ENCODE peak calls at places on chromosomes 12 and 14, in six cellular contexts. U, R, L, C, W and H are unnamed samples.

GRCh38 chr12:83826112-83826511 is 1086.5 kb downstream of the SLC6A15 start:
- DNase-seq in L (peak; percentile 7), R (peak; percentile 40), W (peak; percentile 24), C (peak; percentile 39), U (peak; percentile 28), H (peak; percentile 84)

GRCh38 chr12:42156232-42156631 is 11.6 kb upstream of the GXYLT1 start:
- DNase-seq in U (no peak), R (no peak), W (no peak), L (no peak), C (no peak), H (no peak)

GRCh38 chr14:34035177-34035933 is 84.5 kb upstream of the EGLN3 start:
- DNase-seq in L (no peak), R (no peak), U (no peak), C (no peak), W (no peak), H (no peak)

GRCh38 chr14:56183631-56184157 is 65.5 kb downstream of the PELI2 start:
- DNase-seq in W (no peak), R (no peak), U (peak; percentile 13), C (no peak), L (no peak), H (no peak)

GRCh38 chr12:81125691-81126090 is 47.8 kb downstream of the ACSS3 start:
- DNase-seq in L (no peak), C (no peak), R (no peak), W (no peak), U (no peak), H (no peak)

GRCh38 chr12:153080-153746 is 60.7 kb downstream of the SLC6A12 start:
- DNase-seq in U (peak; percentile 54), C (peak; percentile 70), L (peak; percentile 24), R (peak; percentile 66), W (peak; percentile 62), H (peak; percentile 96)

GRCh38 chr12:125403145-125403789 is 338.0 kb downstream of the AACS start:
- DNase-seq in C (peak; percentile 64), W (peak; percentile 39), U (peak; percentile 6), R (peak; percentile 14), L (no peak), H (peak; percentile 90)

GRCh38 chr12:84814664-84815245 is 97.8 kb downstream of the SLC6A15 start:
- DNase-seq in L (no peak), U (peak; percentile 21), W (no peak), R (no peak), C (no peak), H (no peak)

GRCh38 chr12:120367924-120368788 is 808 bp downstream of the MSI1 start:
- DNase-seq in C (no peak), W (no peak), L (no peak), U (no peak), R (no peak), H (peak; percentile 62)

GRCh38 chr12:127629066-127629820 is 637.7 kb upstream of the TMEM132C start:
- DNase-seq in R (no peak), U (peak; percentile 15), L (no peak), W (no peak), C (no peak), H (no peak)

GRCh38 chr14:105530446-105531087 is 4.2 kb downstream of the TMEM121 start:
- DNase-seq in W (no peak), L (no peak), C (no peak), U (no peak), R (no peak), H (no peak)

GRCh38 chr14:103019236-103019635 is 38.1 kb downstream of the CDC42BPB start:
- DNase-seq in R (no peak), L (no peak), W (no peak), C (no peak), U (no peak), H (no peak)
- H3K79me1 ChIP-seq in R (peaks cover 3% of the 10 kb centered on the region), L (no peaks in the 10 kb centered on the region), W (peaks cover 6% of the 10 kb centered on the region), C (peaks cover 33% of the 10 kb centered on the region), U (peaks cover 38% of the 10 kb centered on the region), H (peaks cover 4% of the 10 kb centered on the region)

DNA sequence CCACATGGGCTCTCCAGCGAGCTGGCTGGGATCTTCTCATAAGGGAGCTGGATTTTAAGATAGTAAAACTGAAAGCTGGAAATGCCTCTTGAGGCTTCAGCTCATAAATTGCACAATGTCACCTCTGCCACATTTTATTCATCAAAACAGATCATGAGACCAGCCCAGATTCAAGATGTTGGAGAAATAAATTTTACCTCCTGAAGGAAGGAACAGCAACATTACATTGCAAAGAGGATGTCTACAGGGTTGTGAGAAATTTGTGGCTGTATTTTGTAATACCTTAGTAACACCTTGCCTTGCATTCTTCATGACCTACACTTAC is 43.1 kb upstream of the KRR1 start:
- DNase-seq in U (no peak), L (no peak), R (peak; percentile 12), W (no peak), C (no peak), H (no peak)
- H2AFZ ChIP-seq in U (no peak overlapping the region), L (no peak overlapping the region), R (no peak overlapping the region), W (no peak overlapping the region), C (no peak overlapping the region), H (no peak overlapping the region)

GRCh38 chr12:76777765-76778216 is 13.9 kb downstream of the ZDHHC17 start:
- DNase-seq in R (no peak), L (no peak), U (no peak), W (no peak), C (no peak), H (no peak)

GRCh38 chr12:76782440-76782996 is 18.6 kb downstream of the ZDHHC17 start:
- DNase-seq in L (no peak), C (no peak), U (no peak), W (no peak), R (peak; percentile 35), H (no peak)

GRCh38 chr12:76784600-76785051 is 20.7 kb downstream of the ZDHHC17 start:
- DNase-seq in C (no peak), U (peak; percentile 77), R (no peak), W (no peak), L (peak; percentile 32), H (no peak)

GRCh38 chr12:76778358-76778757 is 14.4 kb downstream of the ZDHHC17 start:
- DNase-seq in W (no peak), R (no peak), C (no peak), U (no peak), L (no peak), H (no peak)

GRCh38 chr12:76781321-76781720 is 17.4 kb downstream of the ZDHHC17 start:
- DNase-seq in U (no peak), C (no peak), W (no peak), R (no peak), L (no peak), H (no peak)
- H3K79me1 ChIP-seq in U (peaks cover 25% of the 10 kb centered on the region), C (peaks cover 4% of the 10 kb centered on the region), W (peaks cover 1% of the 10 kb centered on the region), R (peaks cover 11% of the 10 kb centered on the region), L (no peaks in the 10 kb centered on the region), H (no peaks in the 10 kb centered on the region)

DNA sequence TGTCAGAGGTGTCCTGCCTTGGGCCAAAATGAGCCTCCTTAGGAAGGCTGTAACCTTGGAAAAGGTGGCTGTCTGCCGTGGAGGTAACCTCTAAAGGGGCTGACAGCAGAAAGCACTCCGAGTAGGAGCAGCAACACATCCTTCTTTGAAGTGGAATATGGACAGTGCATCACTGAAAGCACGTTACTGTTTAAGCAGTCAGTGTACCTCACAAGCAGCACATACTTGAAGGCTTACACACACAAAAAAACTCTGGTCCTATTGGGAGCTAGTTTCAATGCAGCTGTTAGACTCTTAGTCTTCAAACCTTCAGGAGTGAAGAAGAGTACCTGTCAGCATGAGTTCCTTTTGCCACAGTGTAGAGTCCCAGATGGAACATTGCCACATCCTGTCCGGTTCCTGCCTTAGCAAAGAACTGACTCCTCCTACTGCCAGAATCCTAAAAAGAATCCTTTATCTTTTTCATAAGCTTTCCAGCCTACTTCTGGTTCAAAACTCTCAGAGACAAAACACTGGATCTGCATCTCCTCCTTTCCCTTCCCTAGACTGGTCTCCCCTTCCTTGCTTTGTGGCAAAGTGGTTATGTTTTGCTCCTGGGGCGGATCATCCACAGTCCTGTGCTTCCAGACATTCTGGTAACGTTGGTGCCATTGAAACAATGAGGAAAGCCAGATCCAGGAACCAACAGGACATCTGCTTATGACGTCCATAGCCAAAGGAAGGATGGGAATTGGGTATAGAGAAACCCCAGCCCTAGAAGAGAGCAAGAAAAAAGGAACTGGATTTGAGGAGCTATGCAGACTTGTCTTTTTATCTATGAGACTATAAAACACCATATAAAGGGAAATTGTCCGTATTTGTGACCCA is 8.5 kb upstream of the MDM1 start:
- DNase-seq in C (no peak), W (no peak), L (no peak), U (peak; percentile 41), R (no peak), H (no peak)
- H2AFZ ChIP-seq in C (no peak overlapping the region), W (no peak overlapping the region), L (no peak overlapping the region), U (peak overlapping the region; percentile 38), R (no peak overlapping the region), H (no peak overlapping the region)

GRCh38 chr12:89566615-89567014 is 40.8 kb upstream of the POC1B start:
- DNase-seq in L (peak; percentile 16), R (no peak), W (no peak), U (peak; percentile 56), C (no peak), H (no peak)
- H3K79me1 ChIP-seq in L (peaks cover 12% of the 10 kb centered on the region), R (no peaks in the 10 kb centered on the region), W (no peaks in the 10 kb centered on the region), U (no peaks in the 10 kb centered on the region), C (no peaks in the 10 kb centered on the region), H (no peaks in the 10 kb centered on the region)

GRCh38 chr12:66144796-66145754 is 14.5 kb upstream of the LLPH start:
- DNase-seq in U (peak; percentile 75), W (peak; percentile 27), C (no peak), R (peak; percentile 63), L (peak; percentile 41), H (no peak)
- H2AFZ ChIP-seq in U (no peak overlapping the region), W (peak overlapping the region; percentile 75), C (peak overlapping the region; percentile 2), R (no peak overlapping the region), L (no peak overlapping the region), H (no peak overlapping the region)

DNA sequence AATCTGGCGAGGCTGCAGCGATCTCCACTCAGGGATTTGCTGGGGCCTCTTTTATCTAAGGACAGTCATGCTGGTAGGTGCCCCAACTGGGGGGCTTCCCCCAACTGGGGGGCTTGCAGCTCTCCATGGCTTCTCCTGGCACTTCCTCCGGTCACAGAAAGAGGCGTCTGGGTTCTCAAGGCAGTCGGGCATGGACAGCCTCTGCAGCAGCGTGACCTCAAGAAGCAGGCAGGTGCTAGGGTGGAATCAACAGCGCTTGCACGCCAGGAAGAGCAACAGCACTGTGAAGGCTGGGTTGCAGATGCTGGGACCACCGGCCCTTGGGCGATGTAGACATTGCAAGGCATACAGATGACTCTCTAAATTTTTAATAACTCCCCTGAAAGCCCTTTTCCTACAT is 46.2 kb downstream of the BCL11B start:
- DNase-seq in C (no peak), R (no peak), W (no peak), U (no peak), L (no peak), H (no peak)
- H3K79me1 ChIP-seq in C (peaks cover 3% of the 10 kb centered on the region), R (no peaks in the 10 kb centered on the region), W (no peaks in the 10 kb centered on the region), U (no peaks in the 10 kb centered on the region), L (no peaks in the 10 kb centered on the region), H (peaks cover 4% of the 10 kb centered on the region)

GRCh38 chr12:65868878-65869277 is 44.6 kb downstream of the HMGA2 start:
- DNase-seq in W (no peak), R (no peak), U (no peak), L (no peak), C (no peak), H (no peak)
- H2AFZ ChIP-seq in W (no peak overlapping the region), R (no peak overlapping the region), U (no peak overlapping the region), L (no peak overlapping the region), C (no peak overlapping the region), H (no peak overlapping the region)